ENCODE peak calls at places on chromosomes 3 and 15, in four cellular contexts. L, J, Y and C are unnamed samples. For H3K9me3, the result is how much of the 10 kb centered on the place peaks cover.

GRCh38 chr3:183180765-183181295 is 18.3 kb upstream of the LAMP3 start:
- DNase-seq in L (no peak), J (no peak), Y (peak), C (no peak)

GRCh38 chr3:31880020-31880419 is 101.0 kb downstream of the OSBPL10 start:
- DNase-seq in L (peak), J (no peak), Y (no peak), C (no peak)

GRCh38 chr3:27728195-27729087 is 6.3 kb upstream of the EOMES start:
- DNase-seq in L (peak), J (no peak), Y (peak), C (no peak)

GRCh38 chr3:81218023-81218422 is 543.4 kb downstream of the GBE1 start:
- DNase-seq in L (peak), J (no peak), Y (no peak), C (no peak)

GRCh38 chr15:81101894-81102815 is 31.9 kb upstream of the CFAP161 start:
- DNase-seq in L (no peak), J (no peak), Y (no peak), C (no peak)

GRCh38 chr15:27827336-27827735 is 271.8 kb downstream of the OCA2 start:
- DNase-seq in L (no peak), J (no peak), Y (no peak), C (no peak)

GRCh38 chr3:119235151-119235550 is 5.5 kb downstream of the B4GALT4 start:
- DNase-seq in L (no peak), J (no peak), Y (no peak), C (no peak)

GRCh38 chr3:67733269-67733950 is 79.0 kb upstream of the SUCLG2 start:
- DNase-seq in L (no peak), J (no peak), Y (no peak), C (no peak)

GRCh38 chr3:72630614-72631344 is 217.5 kb downstream of the SHQ1 start:
- DNase-seq in L (no peak), J (no peak), Y (no peak), C (no peak)

GRCh38 chr3:90035643-90036042 is 928.2 kb downstream of the EPHA3 start:
- DNase-seq in L (no peak), J (no peak), Y (no peak), C (no peak)

GRCh38 chr3:132595036-132595435 is 2.0 kb upstream of the ACKR4 start:
- DNase-seq in L (no peak), J (no peak), Y (no peak), C (no peak)

GRCh38 chr3:179038216-179038898 is 33.3 kb downstream of the ZMAT3 start:
- DNase-seq in L (no peak), J (no peak), Y (no peak), C (no peak)

GRCh38 chr3:179037361-179037760 is 34.2 kb downstream of the ZMAT3 start:
- DNase-seq in L (no peak), J (no peak), Y (no peak), C (peak)

GRCh38 chr3:179035232-179035631 is 36.4 kb downstream of the ZMAT3 start:
- DNase-seq in L (no peak), J (no peak), Y (no peak), C (no peak)

GRCh38 chr3:179036226-179036625 is 35.4 kb downstream of the ZMAT3 start:
- DNase-seq in L (no peak), J (no peak), Y (no peak), C (no peak)

GRCh38 chr3:179036626-179037300 is 34.8 kb downstream of the ZMAT3 start:
- DNase-seq in L (no peak), J (no peak), Y (no peak), C (no peak)
- H3K9me3 ChIP-seq in L (under half), J (under half), Y (under half), C (under half)

GRCh38 chr15:25185156-25185710 is 230.4 kb downstream of the SNRPN start:
- DNase-seq in L (no peak), J (no peak), Y (no peak), C (no peak)

GRCh38 chr15:25182098-25182478 is 227.3 kb downstream of the SNRPN start:
- DNase-seq in L (no peak), J (no peak), Y (no peak), C (no peak)

GRCh38 chr15:25182736-25183445 is 228.1 kb downstream of the SNRPN start:
- DNase-seq in L (no peak), J (peak), Y (peak), C (no peak)

GRCh38 chr15:25184356-25185155 is 229.8 kb downstream of the SNRPN start:
- DNase-seq in L (no peak), J (no peak), Y (no peak), C (no peak)

DNA sequence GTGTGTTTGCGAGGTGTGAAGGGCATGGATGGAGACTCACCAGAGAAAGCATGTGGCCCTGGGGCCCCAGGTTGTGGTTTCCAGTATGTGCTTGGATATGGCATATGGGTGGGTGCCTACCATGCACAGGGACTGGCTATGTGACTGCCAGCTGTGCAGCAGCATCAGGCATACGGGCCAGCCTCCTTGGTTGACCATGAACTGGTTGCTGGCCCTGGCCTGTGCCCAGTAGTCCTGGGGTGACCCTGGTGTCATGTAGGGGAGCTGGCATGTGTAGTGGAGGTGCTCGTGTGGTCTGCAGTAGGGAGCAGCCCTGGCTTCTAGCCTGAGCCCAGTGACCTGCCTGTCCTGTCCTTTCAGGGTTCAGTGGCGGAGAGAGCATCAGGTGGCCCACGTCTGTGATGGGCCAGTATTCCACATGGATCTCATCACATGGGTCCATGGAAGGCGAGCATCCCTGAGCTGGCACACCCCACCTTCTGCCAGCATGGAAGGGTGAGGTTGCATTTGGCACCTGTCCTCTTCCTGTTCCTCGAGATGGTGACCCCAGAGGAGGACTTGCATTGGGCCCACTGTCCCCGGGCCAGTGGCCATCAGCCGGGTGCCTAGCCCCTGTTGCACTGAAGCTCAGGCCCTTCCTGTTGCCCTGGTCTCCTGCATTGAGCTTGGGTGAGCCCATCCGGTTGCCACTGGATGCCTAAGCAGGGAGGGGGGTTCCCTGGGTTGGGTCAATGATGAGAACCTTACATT is 229.0 kb downstream of the SNRPN start:
- DNase-seq in L (no peak), J (peak), Y (no peak), C (no peak)
- H3K9me3 ChIP-seq in L (half or more), J (under half), Y (half or more), C (under half)

DNA sequence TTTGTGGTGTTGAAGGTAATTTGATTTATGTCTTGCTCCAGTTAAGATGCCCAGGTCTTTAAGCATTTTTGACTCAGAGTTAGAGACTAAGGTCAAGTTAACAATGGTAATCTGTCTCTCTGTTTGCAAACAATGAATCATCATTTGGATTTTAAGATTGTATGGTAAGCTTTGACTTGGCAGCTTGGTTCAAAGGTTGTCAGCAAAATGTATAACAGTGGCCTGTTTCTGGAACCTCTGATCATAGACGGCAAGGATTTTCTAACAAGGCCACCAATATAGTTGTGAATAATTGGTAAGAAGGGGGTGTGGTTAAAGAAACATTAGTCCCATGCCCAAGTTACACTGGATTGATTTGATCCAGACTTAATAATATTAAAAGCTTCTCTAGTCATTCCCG is 775.2 kb upstream of the GOLIM4 start:
- DNase-seq in L (peak), J (no peak), Y (no peak), C (no peak)
- H3K9me3 ChIP-seq in L (under half), J (under half), Y (under half), C (under half)

DNA sequence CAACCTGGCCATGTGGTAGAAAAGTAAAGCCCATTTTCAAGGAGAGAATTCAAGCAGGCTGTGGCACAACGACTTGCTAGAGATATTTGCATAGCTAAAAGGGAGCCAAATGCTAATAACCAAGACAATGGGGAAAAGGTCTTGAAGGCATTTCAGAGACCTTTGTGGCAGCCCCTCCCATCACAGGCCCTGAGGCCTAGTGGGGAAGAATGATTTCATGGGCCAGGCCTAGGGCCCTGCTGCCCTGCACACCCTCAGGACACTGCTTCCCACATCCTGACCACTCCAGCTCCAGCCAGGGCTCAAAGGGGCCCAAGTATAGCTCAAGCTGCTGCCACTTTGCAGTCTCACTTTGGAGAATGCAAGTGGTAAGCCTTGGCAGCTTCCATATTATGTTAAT is 21.5 kb upstream of the PTPN23 start:
- DNase-seq in L (no peak), J (no peak), Y (no peak), C (no peak)
- H3K9me3 ChIP-seq in L (under half), J (under half), Y (under half), C (under half)

DNA sequence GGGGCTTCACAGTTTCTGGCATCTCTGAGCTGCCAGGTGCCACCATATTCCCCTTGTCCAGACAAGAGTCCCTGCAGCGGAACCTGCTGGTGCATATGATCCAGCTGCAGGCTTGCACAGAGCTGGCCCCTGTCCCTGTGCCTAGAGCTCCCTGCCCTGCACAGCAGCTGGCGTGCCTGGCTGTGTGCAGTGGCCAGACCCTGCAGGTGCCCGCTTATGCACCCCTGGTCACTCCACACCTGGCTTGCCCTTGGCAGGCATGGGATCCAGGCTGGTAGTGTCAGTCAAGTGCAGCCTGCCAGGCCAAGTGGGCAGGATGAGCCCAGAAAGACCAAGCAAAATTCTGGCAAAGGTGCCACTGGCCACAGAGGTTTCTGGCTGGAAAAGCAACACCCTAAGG is 88.6 kb upstream of the TTBK2 start:
- DNase-seq in L (no peak), J (no peak), Y (no peak), C (no peak)
- H3K9me3 ChIP-seq in L (under half), J (under half), Y (under half), C (under half)

GRCh38 chr15:23570466-23570865 is 5.0 kb downstream of the MKRN3 start:
- DNase-seq in L (peak), J (no peak), Y (no peak), C (no peak)
- H3K9me3 ChIP-seq in L (under half), J (under half), Y (under half), C (under half)

GRCh38 chr3:97860364-97860763 is 38.6 kb downstream of the CRYBG3 start:
- DNase-seq in L (no peak), J (no peak), Y (no peak), C (no peak)

GRCh38 chr3:97862582-97862981 is 40.8 kb downstream of the CRYBG3 start:
- DNase-seq in L (no peak), J (no peak), Y (no peak), C (no peak)

GRCh38 chr3:97863025-97863424 is 41.2 kb downstream of the CRYBG3 start:
- DNase-seq in L (no peak), J (no peak), Y (no peak), C (no peak)

GRCh38 chr3:97857401-97857800 is 35.6 kb downstream of the CRYBG3 start:
- DNase-seq in L (no peak), J (no peak), Y (no peak), C (no peak)
- H3K9me3 ChIP-seq in L (under half), J (under half), Y (under half), C (under half)

GRCh38 chr15:98647774-98648653 is at the start of gene IGF1R:
- DNase-seq in L (peak), J (peak), Y (peak), C (peak)
- H3K9me3 ChIP-seq in L (under half), J (under half), Y (under half), C (under half)

GRCh38 chr3:149830902-149831301 is 17.9 kb downstream of the RNF13 start:
- DNase-seq in L (no peak), J (no peak), Y (no peak), C (no peak)

GRCh38 chr3:149832086-149832485 is 19.1 kb downstream of the RNF13 start:
- DNase-seq in L (no peak), J (no peak), Y (no peak), C (no peak)

GRCh38 chr3:149828390-149828789 is 15.4 kb downstream of the RNF13 start:
- DNase-seq in L (no peak), J (no peak), Y (no peak), C (no peak)

GRCh38 chr3:149831321-149831720 is 18.3 kb downstream of the RNF13 start:
- DNase-seq in L (no peak), J (no peak), Y (no peak), C (no peak)

DNA sequence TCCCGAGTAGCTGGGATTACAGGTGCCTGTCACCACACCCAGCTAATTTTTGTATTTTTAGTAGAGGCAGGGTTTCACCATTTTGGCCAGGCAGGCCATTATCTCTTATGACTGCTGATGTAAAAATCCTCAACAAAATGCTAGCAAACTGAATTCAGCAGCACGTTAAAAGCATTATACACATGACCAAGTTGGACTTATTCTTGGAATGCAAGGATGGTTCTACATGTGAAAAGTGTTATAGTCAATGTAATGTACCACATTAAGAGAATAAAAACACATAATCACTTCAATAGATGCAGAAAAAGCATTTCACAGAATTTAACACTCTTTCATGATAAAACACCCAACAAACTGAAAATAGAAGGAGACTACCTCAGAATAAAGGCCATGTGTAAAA is 20.2 kb downstream of the RNF13 start:
- DNase-seq in L (no peak), J (no peak), Y (no peak), C (no peak)
- H3K9me3 ChIP-seq in L (half or more), J (under half), Y (under half), C (half or more)

GRCh38 chr3:43011638-43012037 is 32.5 kb downstream of the GASK1A start:
- DNase-seq in L (no peak), J (no peak), Y (no peak), C (no peak)
- H3K9me3 ChIP-seq in L (half or more), J (under half), Y (under half), C (under half)